ENCODE peak calls at places on chromosomes 13 and 19, in eight cellular contexts. V, Y, O, U, P, G, B and H are unnamed samples.

GRCh38 chr13:65159803-65160202 is 2070.3 kb downstream of the PCDH9 start:
- DNase-seq in V (no peak), Y (no peak), O (no peak), U (no peak), P (no peak), G (no peak), B (no peak), H (no peak)

GRCh38 chr19:49104229-49104864 is 9.8 kb upstream of the LIN7B start:
- DNase-seq in V (no peak), Y (peak; percentile 99), O (no peak), U (no peak), P (no peak), G (no peak), B (no peak), H (no peak)

GRCh38 chr13:106530209-106530906 is 5.1 kb downstream of the EFNB2 start:
- DNase-seq in V (no peak), Y (no peak), O (no peak), U (peak; percentile 61), P (no peak), G (no peak), B (no peak), H (no peak)

GRCh38 chr13:113621046-113621445 is 36.5 kb downstream of the TFDP1 start:
- DNase-seq in V (no peak), Y (no peak), O (no peak), U (no peak), P (no peak), G (no peak), B (no peak), H (no peak)

GRCh38 chr19:57279418-57280164 is 694 bp upstream of the ZNF460 start:
- DNase-seq in V (peak; percentile 79), Y (peak; percentile 97), O (peak; percentile 74), U (peak; percentile 91), P (peak; percentile 70), G (peak; percentile 95), B (peak; percentile 59), H (peak; percentile 97)

GRCh38 chr19:39474139-39474620 is 6.5 kb upstream of the TIMM50 start:
- DNase-seq in V (peak; percentile 62), Y (peak; percentile 63), O (peak; percentile 67), U (peak; percentile 36), P (peak; percentile 29), G (no peak), B (peak; percentile 71), H (peak; percentile 59)

GRCh38 chr13:27182844-27183497 is 11.4 kb upstream of the USP12 start:
- DNase-seq in V (no peak), Y (no peak), O (no peak), U (no peak), P (no peak), G (no peak), B (no peak), H (no peak)

GRCh38 chr13:87827479-87827878 is 156.3 kb downstream of the SLITRK5 start:
- DNase-seq in V (no peak), Y (no peak), O (no peak), U (no peak), P (no peak), G (no peak), B (no peak), H (no peak)

GRCh38 chr19:56764296-56764695 is 76.2 kb downstream of the PEG3 start:
- DNase-seq in V (no peak), Y (no peak), O (no peak), U (no peak), P (no peak), G (no peak), B (no peak), H (no peak)

GRCh38 chr13:99307648-99308339 is 595 bp upstream of the GPR183 start:
- DNase-seq in V (no peak), Y (no peak), O (peak; percentile 82), U (peak; percentile 43), P (no peak), G (peak; percentile 36), B (peak; percentile 36), H (no peak)

GRCh38 chr13:27018882-27019281 is 152.7 kb downstream of the USP12 start:
- DNase-seq in V (no peak), Y (no peak), O (no peak), U (no peak), P (no peak), G (no peak), B (no peak), H (no peak)

GRCh38 chr19:34654796-34655195 is 22.2 kb downstream of the SCGB2B2 start:
- DNase-seq in V (no peak), Y (no peak), O (no peak), U (no peak), P (no peak), G (no peak), B (no peak), H (no peak)

GRCh38 chr19:10773969-10774368 is 56.1 kb downstream of the DNM2 start:
- DNase-seq in V (no peak), Y (no peak), O (no peak), U (no peak), P (no peak), G (no peak), B (no peak), H (no peak)

GRCh38 chr13:112819111-112819510 is 129.3 kb downstream of the ATP11A start:
- DNase-seq in V (no peak), Y (no peak), O (no peak), U (no peak), P (no peak), G (no peak), B (no peak), H (no peak)

GRCh38 chr19:887599-887998 is 5.4 kb downstream of the MED16 start:
- DNase-seq in V (no peak), Y (no peak), O (no peak), U (no peak), P (no peak), G (no peak), B (no peak), H (no peak)

GRCh38 chr13:112358156-112358555 is 18.0 kb upstream of the SPACA7 start:
- DNase-seq in V (no peak), Y (no peak), O (no peak), U (no peak), P (no peak), G (no peak), B (no peak), H (no peak)

GRCh38 chr19:40224342-40225148 is 1.9 kb downstream of the CCNP start:
- DNase-seq in V (no peak), Y (no peak), O (no peak), U (no peak), P (no peak), G (no peak), B (no peak), H (no peak)

GRCh38 chr13:73075546-73075945 is 16.7 kb downstream of the KLF5 start:
- DNase-seq in V (no peak), Y (no peak), O (no peak), U (peak; percentile 34), P (no peak), G (no peak), B (no peak), H (no peak)

GRCh38 chr13:72151241-72151640 is 284.2 kb upstream of the DACH1 start:
- DNase-seq in V (no peak), Y (no peak), O (no peak), U (no peak), P (no peak), G (no peak), B (no peak), H (no peak)

GRCh38 chr13:68509734-68510621 is 1279.8 kb upstream of the PCDH9 start:
- DNase-seq in V (no peak), Y (no peak), O (no peak), U (no peak), P (no peak), G (no peak), B (no peak), H (no peak)

GRCh38 chr13:35139591-35139990 is 197.5 kb downstream of the NBEA start:
- DNase-seq in V (no peak), Y (no peak), O (no peak), U (no peak), P (no peak), G (no peak), B (no peak), H (peak; percentile 37)

GRCh38 chr13:26752671-26753070 is 7.9 kb downstream of the GPR12 start:
- DNase-seq in V (no peak), Y (no peak), O (no peak), U (no peak), P (no peak), G (no peak), B (no peak), H (no peak)

GRCh38 chr13:85411608-85412007 is 387.6 kb downstream of the SLITRK6 start:
- DNase-seq in V (no peak), Y (no peak), O (no peak), U (no peak), P (no peak), G (no peak), B (no peak), H (no peak)

GRCh38 chr19:5719274-5719960 is 529 bp downstream of the LONP1 start:
- DNase-seq in V (no peak), Y (peak; percentile 27), O (no peak), U (no peak), P (no peak), G (no peak), B (no peak), H (peak; percentile 10)

GRCh38 chr19:53657778-53658177 is 26.0 kb downstream of the DPRX start:
- DNase-seq in V (no peak), Y (no peak), O (no peak), U (no peak), P (no peak), G (no peak), B (no peak), H (no peak)

GRCh38 chr19:12994701-12995595 is at the start of gene NFIX:
- DNase-seq in V (peak; percentile 60), Y (no peak), O (peak; percentile 66), U (peak; percentile 6), P (peak; percentile 54), G (peak; percentile 67), B (peak; percentile 44), H (no peak)

GRCh38 chr19:46863818-46864629 is 3.2 kb downstream of the ARHGAP35 start:
- DNase-seq in V (no peak), Y (no peak), O (no peak), U (peak; percentile 37), P (no peak), G (peak; percentile 30), B (no peak), H (no peak)

GRCh38 chr19:18478545-18479311 is 40.8 kb upstream of the ISYNA1 start:
- DNase-seq in V (peak; percentile 43), Y (peak; percentile 74), O (peak; percentile 77), U (peak; percentile 13), P (peak; percentile 44), G (peak; percentile 78), B (peak; percentile 58), H (no peak)

GRCh38 chr19:35211545-35212230 is 16.9 kb downstream of the FAM187B start:
- DNase-seq in V (peak; percentile 80), Y (no peak), O (peak; percentile 41), U (no peak), P (peak; percentile 45), G (peak; percentile 54), B (peak; percentile 77), H (no peak)

GRCh38 chr13:71021810-71022422 is 845.1 kb downstream of the DACH1 start:
- DNase-seq in V (no peak), Y (peak; percentile 23), O (no peak), U (no peak), P (no peak), G (no peak), B (no peak), H (peak; percentile 14)

GRCh38 chr13:77678691-77679090 is 18.8 kb upstream of the SLAIN1 start:
- DNase-seq in V (no peak), Y (peak; percentile 2), O (no peak), U (no peak), P (no peak), G (no peak), B (no peak), H (no peak)

GRCh38 chr13:27442071-27442647 is 8.2 kb downstream of the MTIF3 start:
- DNase-seq in V (no peak), Y (no peak), O (peak; percentile 21), U (peak; percentile 36), P (no peak), G (peak; percentile 52), B (peak; percentile 42), H (no peak)

GRCh38 chr19:4023600-4024398 is 16.3 kb downstream of the PIAS4 start:
- DNase-seq in V (no peak), Y (no peak), O (no peak), U (no peak), P (no peak), G (no peak), B (no peak), H (no peak)

GRCh38 chr19:13334801-13335481 is 171.3 kb downstream of the CACNA1A start:
- DNase-seq in V (no peak), Y (no peak), O (no peak), U (no peak), P (no peak), G (no peak), B (no peak), H (no peak)